ENCODE peak calls at places on chromosome 20, in five cellular contexts. G is heart left ventricle, Y is ovary, D is IMR-90, M is A549. C is an unnamed sample.

GRCh38 chr20:1427457-1428054 is 34.7 kb upstream of the FKBP1A start:
- DNase-seq in Y (no peak), D (peak), G (no peak), M (no peak), C (no peak)

GRCh38 chr20:51454250-51454865 is 88.2 kb downstream of the NFATC2 start:
- DNase-seq in D (no peak), G (no peak), Y (peak), M (no peak), C (no peak)

GRCh38 chr20:51384854-51385253 is 157.7 kb downstream of the NFATC2 start:
- DNase-seq in G (no peak), M (no peak), D (no peak), Y (no peak), C (no peak)

GRCh38 chr20:17762243-17762872 is 62.6 kb downstream of the BANF2 start:
- DNase-seq in G (no peak), M (no peak), D (no peak), Y (no peak), C (no peak)

GRCh38 chr20:60964911-60965310 is 287.1 kb upstream of the CDH4 start:
- DNase-seq in Y (no peak), G (no peak), D (no peak), M (no peak), C (no peak)

GRCh38 chr20:64151634-64152530 is 12.4 kb upstream of the MYT1 start:
- DNase-seq in D (peak), M (no peak), Y (no peak), G (no peak), C (no peak)

GRCh38 chr20:21052686-21053001 is 53.5 kb downstream of the LINC00237 start:
- DNase-seq in Y (no peak), M (no peak), G (no peak), D (no peak), C (no peak)

GRCh38 chr20:50493881-50494253 is 16.3 kb upstream of the PTPN1 start:
- DNase-seq in D (no peak), M (no peak), Y (peak), G (no peak), C (no peak)

GRCh38 chr20:19252670-19253120 is 40.3 kb downstream of the SLC24A3 start:
- DNase-seq in G (no peak), D (no peak), M (no peak), Y (peak), C (no peak)

GRCh38 chr20:37528442-37529213 is 952 bp upstream of the BLCAP start:
- DNase-seq in M (no peak), G (peak), Y (no peak), D (no peak), C (no peak)

GRCh38 chr20:45780159-45780558 is 11.5 kb downstream of the WFDC3 start:
- DNase-seq in M (no peak), G (no peak), Y (no peak), D (no peak), C (no peak)

GRCh38 chr20:37071481-37071911 is 24.3 kb downstream of the RBL1 start:
- DNase-seq in G (no peak), Y (no peak), D (peak), M (no peak), C (no peak)

GRCh38 chr20:33233129-33233774 is 2.5 kb upstream of the BPIFA1 start:
- DNase-seq in G (no peak), D (no peak), M (no peak), Y (no peak), C (no peak)

GRCh38 chr20:21364413-21364812 is 32.9 kb downstream of the NKX2-4 start:
- DNase-seq in G (no peak), M (no peak), Y (no peak), D (no peak), C (no peak)

GRCh38 chr20:32338665-32339064 is 19.5 kb upstream of the ASXL1 start:
- DNase-seq in D (no peak), G (no peak), Y (no peak), M (no peak), C (no peak)

GRCh38 chr20:44643154-44643519 is 8.4 kb downstream of the ADA start:
- DNase-seq in Y (no peak), G (no peak), D (no peak), M (no peak), C (no peak)
- TF ChIP-seq POLR2A in Y (no peak), G (no peak), D (peak), M (no peak), C (no peak)

GRCh38 chr20:23362392-23363256 is 642 bp downstream of the GZF1 start:
- DNase-seq in G (peak), M (no peak), D (peak), Y (peak), C (peak)

GRCh38 chr20:23358923-23359572 is 2.9 kb upstream of the GZF1 start:
- DNase-seq in D (no peak), M (no peak), Y (no peak), G (no peak), C (no peak)

GRCh38 chr20:23363257-23363649 is 1.3 kb downstream of the GZF1 start:
- DNase-seq in G (peak), M (no peak), Y (no peak), D (no peak), C (no peak)

GRCh38 chr20:23361108-23361650 is 803 bp upstream of the GZF1 start:
- DNase-seq in Y (peak), G (no peak), D (peak), M (peak), C (no peak)

DNA sequence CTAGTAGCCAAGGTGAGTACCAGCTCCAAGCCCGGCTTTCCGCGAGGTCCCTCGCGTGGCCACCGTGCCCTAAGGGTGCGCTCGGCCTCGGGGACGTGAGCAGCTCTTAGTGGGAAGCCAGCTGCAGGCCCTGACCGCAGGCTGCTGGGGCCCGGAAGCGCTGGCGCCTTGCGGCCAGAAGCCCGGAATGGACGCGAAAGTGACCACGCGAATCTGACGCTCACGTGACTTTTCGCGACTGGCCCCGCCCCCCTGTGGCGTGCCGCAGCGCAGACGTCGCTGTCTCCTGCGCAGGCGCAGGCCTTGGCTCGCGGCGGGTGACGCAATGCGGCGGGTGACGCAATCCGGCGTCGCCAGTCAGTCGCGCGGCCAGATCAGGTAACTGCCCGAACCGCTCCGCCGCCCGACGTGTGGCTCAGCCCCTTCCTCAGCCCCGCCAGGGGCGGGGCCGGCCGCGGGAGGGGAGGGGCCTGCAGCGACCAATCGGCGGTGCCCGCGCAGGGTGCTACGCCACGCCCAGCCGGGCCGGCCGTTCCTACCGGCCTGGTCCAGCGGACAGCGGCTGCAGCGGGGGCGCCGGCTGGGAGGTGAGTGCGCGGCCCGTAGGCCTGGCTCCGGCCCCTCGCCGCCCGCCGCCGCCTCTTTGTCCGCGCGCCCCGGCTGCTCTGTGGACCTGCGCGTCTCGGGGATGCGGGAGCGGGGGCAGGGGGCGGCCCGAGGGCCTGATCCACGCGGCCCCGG is at the start of gene GZF1:
- DNase-seq in D (peak), M (peak), Y (peak), G (peak), C (peak)
- TF ChIP-seq POLR2A in D (peak), M (peak), Y (peak), G (peak), C (peak)

GRCh38 chr20:39050555-39050902 is 88.4 kb downstream of the DHX35 start:
- DNase-seq in G (no peak), D (no peak), M (no peak), Y (no peak), C (no peak)

GRCh38 chr20:39049148-39049547 is 87.0 kb downstream of the DHX35 start:
- DNase-seq in Y (no peak), G (no peak), M (no peak), D (no peak), C (no peak)

GRCh38 chr20:39048000-39048696 is 86.0 kb downstream of the DHX35 start:
- DNase-seq in Y (peak), G (peak), M (peak), D (peak), C (peak)

GRCh38 chr20:39047417-39047985 is 85.4 kb downstream of the DHX35 start:
- DNase-seq in Y (no peak), D (no peak), G (no peak), M (no peak), C (no peak)

GRCh38 chr20:39049684-39050554 is 87.8 kb downstream of the DHX35 start:
- DNase-seq in G (peak), Y (peak), M (peak), D (peak), C (peak)
- TF ChIP-seq POLR2A in G (no peak), Y (no peak), M (peak), D (no peak), C (no peak)

DNA sequence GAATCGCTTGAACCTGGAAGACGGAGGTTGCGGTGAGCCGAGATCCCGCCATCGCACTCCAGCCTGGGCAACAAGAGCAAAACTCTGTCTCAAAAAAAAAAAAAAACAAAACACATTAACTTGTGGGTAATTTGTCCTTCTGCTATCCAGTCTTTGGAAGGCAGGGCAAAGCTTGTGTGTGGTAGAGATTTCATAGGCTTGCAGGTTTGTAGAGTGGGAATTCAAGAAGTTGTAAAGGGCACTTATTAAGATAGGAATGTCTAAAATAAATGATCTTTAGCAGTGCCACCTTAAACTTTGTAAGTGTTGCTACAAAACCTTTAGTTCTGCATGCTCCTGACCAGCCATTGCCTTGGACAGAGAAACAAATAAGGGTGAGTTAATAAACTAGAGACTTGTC is 8.4 kb downstream of the VAPB start:
- DNase-seq in M (no peak), G (no peak), D (no peak), Y (no peak), C (no peak)
- TF ChIP-seq POLR2A in M (no peak), G (no peak), D (no peak), Y (no peak), C (no peak)

GRCh38 chr20:57178582-57179112 is 87.8 kb downstream of the BMP7 start:
- DNase-seq in M (no peak), Y (no peak), D (no peak), G (no peak), C (no peak)
- TF ChIP-seq POLR2A in M (no peak), Y (no peak), D (no peak), G (no peak), C (no peak)

GRCh38 chr20:10710995-10711775 is 37.4 kb upstream of the JAG1 start:
- DNase-seq in M (peak), D (peak), Y (no peak), G (no peak), C (no peak)
- TF ChIP-seq POLR2A in M (no peak), D (no peak), Y (no peak), G (no peak), C (no peak)

GRCh38 chr20:44407402-44408184 is 52.1 kb downstream of the HNF4A start:
- DNase-seq in D (peak), Y (no peak), M (peak), G (no peak), C (no peak)
- TF ChIP-seq POLR2A in D (no peak), Y (no peak), M (no peak), G (no peak), C (no peak)

DNA sequence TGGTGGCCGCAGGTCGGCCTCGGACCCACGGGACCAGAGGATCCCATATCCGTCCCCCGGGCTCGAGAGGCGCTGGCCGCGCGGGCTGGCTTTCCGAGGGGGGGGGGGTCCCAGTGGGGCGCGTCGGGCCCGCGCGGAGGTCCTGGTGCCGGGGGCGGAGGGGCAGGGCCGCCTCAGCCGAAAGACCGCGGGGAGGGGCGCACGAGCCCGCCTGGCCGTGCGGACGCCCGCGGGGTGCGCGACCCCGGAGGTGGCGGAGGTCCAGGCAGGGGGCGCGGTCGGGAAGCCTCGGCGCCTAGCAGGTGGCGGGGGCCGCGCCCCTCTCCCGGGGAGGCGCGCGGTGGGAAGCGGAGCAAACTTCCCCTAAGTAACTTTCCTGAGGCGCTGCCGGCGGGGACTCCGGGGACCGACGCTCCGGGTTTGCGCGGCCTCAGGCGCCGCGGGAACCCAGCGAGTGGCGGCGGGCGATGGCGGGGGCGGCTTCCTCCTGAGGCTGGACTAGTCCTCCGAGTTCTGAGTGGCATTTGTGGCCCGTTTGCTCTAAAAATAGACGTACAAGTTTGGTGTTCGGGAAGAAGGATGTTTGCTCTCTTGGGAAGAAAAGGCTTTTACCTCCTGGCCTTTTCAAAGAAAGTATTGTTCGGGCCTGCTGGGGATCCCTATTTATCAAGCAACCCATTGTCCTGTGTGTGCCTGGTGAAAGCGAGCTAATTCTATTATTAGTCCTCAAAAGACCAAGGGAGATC is 26.4 kb upstream of the BTBD3 start:
- DNase-seq in Y (peak), D (peak), M (peak), G (peak), C (peak)
- TF ChIP-seq POLR2A in Y (no peak), D (no peak), M (no peak), G (no peak), C (no peak)

DNA sequence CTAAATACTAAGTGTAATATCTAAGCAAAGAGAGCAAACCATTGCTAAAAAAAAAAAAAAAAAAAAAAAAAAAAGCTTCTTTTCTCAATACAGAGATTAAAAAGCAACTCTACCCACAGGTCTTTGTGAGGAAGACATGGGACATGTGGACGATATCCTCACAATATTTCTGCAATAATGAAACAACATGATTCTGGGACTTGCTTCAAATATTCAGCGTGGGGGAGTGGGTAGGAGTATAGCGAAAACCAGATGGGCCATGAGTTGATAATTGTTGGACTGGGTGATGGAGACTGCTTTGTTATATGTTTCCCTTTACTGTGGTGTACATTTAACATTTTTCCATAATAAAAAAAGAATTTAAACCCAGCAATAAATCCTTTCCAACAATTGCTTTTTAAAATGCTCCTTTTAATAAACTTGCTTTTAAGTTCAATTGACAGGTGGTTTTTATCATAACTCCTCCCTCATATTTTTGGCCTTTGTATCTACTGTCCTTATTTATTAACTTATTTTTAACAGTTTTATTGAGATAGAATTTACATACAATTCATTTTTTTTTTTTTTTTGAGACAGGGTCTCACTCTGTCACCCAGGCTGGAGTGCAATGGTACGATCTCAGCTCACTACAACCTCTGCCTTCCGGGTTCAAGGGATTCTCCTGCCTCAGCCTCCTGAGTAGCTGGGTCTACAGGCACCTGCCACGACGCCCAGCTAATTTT is 40.4 kb upstream of the ARFGEF2 start:
- DNase-seq in G (no peak), Y (no peak), M (no peak), D (no peak), C (no peak)
- TF ChIP-seq POLR2A in G (no peak), Y (no peak), M (no peak), D (no peak), C (no peak)

DNA sequence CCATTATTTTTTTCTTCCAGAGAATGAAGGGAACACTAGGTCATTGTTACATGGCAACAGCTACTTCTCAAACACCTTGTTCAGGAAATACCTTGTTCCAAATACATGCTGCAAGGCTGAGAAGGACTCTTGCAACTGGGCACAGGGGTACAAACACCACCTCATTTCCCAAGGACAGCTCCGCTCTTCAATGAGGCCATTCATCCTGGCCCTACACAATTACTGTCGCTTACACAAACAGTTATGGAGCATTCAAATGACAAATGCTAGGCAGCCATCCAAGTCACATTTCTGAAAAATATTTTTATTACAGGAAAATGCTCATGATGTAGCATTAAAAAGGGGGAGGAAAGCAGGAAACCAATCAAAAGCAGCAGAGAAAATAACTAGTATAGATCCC is 611.9 kb downstream of the DHX35 start:
- DNase-seq in Y (no peak), G (no peak), D (no peak), M (no peak), C (no peak)
- TF ChIP-seq POLR2A in Y (no peak), G (no peak), D (no peak), M (no peak), C (no peak)